ENCODE peak calls at places on chromosome 3, in five cellular contexts. F, W, V, T and D are unnamed samples.

GRCh38 chr3:21942328-21942727 is 191.3 kb upstream of the ZNF385D start:
- DNase-seq in F (no peak), T (peak), V (no peak), W (no peak), D (no peak)

GRCh38 chr3:192825657-192826200 is 91.9 kb downstream of the MB21D2 start:
- DNase-seq in T (peak), V (no peak), W (no peak), F (no peak), D (no peak)

GRCh38 chr3:28841436-28841835 is 439.4 kb upstream of the RBMS3 start:
- DNase-seq in V (no peak), T (no peak), F (no peak), W (no peak), D (no peak)

GRCh38 chr3:12875857-12876451 is 34.6 kb upstream of the RPL32 start:
- DNase-seq in W (no peak), V (no peak), F (no peak), T (no peak), D (peak)

GRCh38 chr3:53900666-53901331 is 9.1 kb upstream of the SELENOK start:
- DNase-seq in F (no peak), W (no peak), V (no peak), T (no peak), D (no peak)

GRCh38 chr3:173892547-173892946 is 495.0 kb downstream of the NLGN1 start:
- DNase-seq in V (no peak), F (no peak), T (no peak), W (no peak), D (no peak)

GRCh38 chr3:27708246-27708645 is 13.9 kb downstream of the EOMES start:
- DNase-seq in T (no peak), F (no peak), W (no peak), V (no peak), D (no peak)

GRCh38 chr3:133851931-133852330 is 43.8 kb downstream of the RAB6B start:
- DNase-seq in T (no peak), V (no peak), F (no peak), W (no peak), D (no peak)

GRCh38 chr3:134768116-134768515 is 26.9 kb upstream of the EPHB1 start:
- DNase-seq in F (no peak), W (no peak), T (no peak), V (no peak), D (no peak)

GRCh38 chr3:171393032-171393744 is 67.0 kb downstream of the TNIK start:
- DNase-seq in V (no peak), F (no peak), W (no peak), T (no peak), D (no peak)

GRCh38 chr3:141875374-141875892 is 1.0 kb upstream of the ATP1B3 start:
- DNase-seq in V (peak), F (peak), W (peak), T (peak), D (peak)

GRCh38 chr3:138234401-138235179 is 47.5 kb downstream of the ARMC8 start:
- DNase-seq in V (no peak), F (no peak), T (no peak), W (no peak), D (no peak)